ENCODE peak calls at places on chromosomes 6 and 20, in six cellular contexts. D is hepatocyte, Q is left ventricle myocardium inferior, R is Karpas-422, O is cardiac muscle cell, I is HepG2. K is an unnamed sample.

GRCh38 chr6:63804381-63804956 is 168.9 kb downstream of the PHF3 start:
- DNase-seq in D (no peak), R (no peak), I (no peak), O (peak; percentile 85), Q (no peak), K (no peak)

GRCh38 chr6:27518881-27519795 is 46.2 kb upstream of the ZNF184 start:
- DNase-seq in D (peak; percentile 88), I (peak; percentile 82), O (peak; percentile 91), R (peak; percentile 90), Q (peak; percentile 33), K (peak; percentile 76)

GRCh38 chr6:125044667-125045066 is 82.4 kb downstream of the RNF217 start:
- DNase-seq in R (no peak), O (no peak), Q (no peak), I (no peak), D (no peak), K (no peak)

GRCh38 chr6:108850669-108851467 is 2.6 kb downstream of the ARMC2 start:
- DNase-seq in O (peak; percentile 19), Q (peak; percentile 49), D (no peak), I (peak; percentile 15), R (no peak), K (peak; percentile 86)

GRCh38 chr6:105402090-105402980 is 547 bp downstream of the PREP start:
- DNase-seq in D (peak; percentile 49), Q (no peak), O (peak; percentile 54), R (peak; percentile 74), I (peak; percentile 25), K (no peak)

GRCh38 chr6:87154641-87155271 is 609 bp upstream of the ZNF292 start:
- DNase-seq in O (peak; percentile 86), Q (no peak), I (no peak), D (peak; percentile 73), R (peak; percentile 89), K (no peak)

GRCh38 chr6:121823437-121823851 is 388.0 kb downstream of the GJA1 start:
- DNase-seq in Q (no peak), R (no peak), I (no peak), D (no peak), O (peak; percentile 70), K (no peak)

GRCh38 chr6:131135244-131136020 is at the start of gene AKAP7:
- DNase-seq in R (no peak), D (peak; percentile 85), I (peak; percentile 64), Q (peak; percentile 82), O (peak; percentile 88), K (peak; percentile 64)

GRCh38 chr6:159094444-159095252 is 49.9 kb upstream of the TAGAP start:
- DNase-seq in I (no peak), O (no peak), R (peak; percentile 56), Q (no peak), D (no peak), K (no peak)

GRCh38 chr20:20763652-20764051 is 51.2 kb upstream of the RALGAPA2 start:
- DNase-seq in I (no peak), D (no peak), Q (no peak), R (no peak), O (no peak), K (no peak)

GRCh38 chr6:106039836-106040592 is 46.1 kb upstream of the PRDM1 start:
- DNase-seq in Q (no peak), D (no peak), O (no peak), I (no peak), R (no peak), K (no peak)

GRCh38 chr6:114453737-114454276 is 111.0 kb upstream of the HS3ST5 start:
- DNase-seq in I (no peak), O (no peak), R (no peak), D (no peak), Q (no peak), K (no peak)

GRCh38 chr20:32828029-32828666 is 8.4 kb downstream of the MAPRE1 start:
- DNase-seq in O (no peak), Q (no peak), I (no peak), D (no peak), R (no peak), K (no peak)

GRCh38 chr20:62009869-62010445 is 55.7 kb downstream of the TAF4 start:
- DNase-seq in D (no peak), I (no peak), O (no peak), R (no peak), Q (no peak), K (no peak)

GRCh38 chr20:62007127-62007647 is 58.5 kb downstream of the TAF4 start:
- DNase-seq in Q (no peak), I (no peak), D (no peak), R (no peak), O (no peak), K (no peak)

GRCh38 chr20:62010551-62011402 is 54.9 kb downstream of the TAF4 start:
- DNase-seq in R (peak; percentile 89), D (peak; percentile 76), Q (peak; percentile 46), O (peak; percentile 64), I (peak; percentile 64), K (no peak)

GRCh38 chr20:62009322-62009721 is 56.4 kb downstream of the TAF4 start:
- DNase-seq in Q (no peak), O (no peak), R (no peak), D (no peak), I (no peak), K (no peak)

DNA sequence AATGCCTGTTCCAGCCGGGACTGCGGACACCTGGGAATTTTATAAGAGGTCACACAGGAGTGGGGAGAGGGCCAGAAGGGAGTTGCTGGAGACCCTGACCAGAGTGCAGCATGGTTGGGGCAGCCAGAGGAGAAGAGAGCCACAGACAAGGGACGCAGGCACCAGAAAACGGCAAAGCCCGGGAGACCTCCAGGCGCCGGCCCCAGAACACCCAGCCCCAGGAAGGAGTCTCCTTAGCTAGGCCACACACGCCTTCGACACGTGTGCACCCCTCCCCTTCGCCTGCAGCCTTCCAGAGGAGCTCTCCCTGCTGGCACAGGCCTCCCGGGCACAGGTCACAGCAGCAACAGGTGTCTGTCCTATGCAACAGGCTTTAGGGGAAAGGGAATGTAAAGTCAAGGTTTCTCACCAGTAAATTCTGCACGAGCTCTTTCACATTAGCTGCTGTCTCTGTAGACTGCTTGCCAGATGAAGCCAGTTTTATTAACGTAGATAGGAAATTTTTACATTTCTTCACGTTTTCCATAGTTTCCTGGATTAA is 57.0 kb downstream of the TAF4 start:
- DNase-seq in D (no peak), R (no peak), O (no peak), Q (no peak), I (no peak), K (no peak)
- H3K36me3 ChIP-seq in D (no peaks in the 10 kb centered on the region), R (peaks cover 25% of the 10 kb centered on the region), O (peaks cover 17% of the 10 kb centered on the region), Q (peaks cover 84% of the 10 kb centered on the region), I (peaks cover 72% of the 10 kb centered on the region), K (peaks cover 63% of the 10 kb centered on the region)

GRCh38 chr6:56770011-56770520 is 127.4 kb upstream of the DST start:
- DNase-seq in O (peak; percentile 40), I (no peak), Q (no peak), D (no peak), R (no peak), K (no peak)

GRCh38 chr6:56772737-56773184 is 130.1 kb upstream of the DST start:
- DNase-seq in Q (peak; percentile 47), R (no peak), I (no peak), O (peak; percentile 81), D (peak; percentile 19), K (peak; percentile 77)

GRCh38 chr6:56771929-56772607 is 129.4 kb upstream of the DST start:
- DNase-seq in O (no peak), D (no peak), I (no peak), Q (no peak), R (no peak), K (no peak)

GRCh38 chr6:56771189-56771588 is 128.5 kb upstream of the DST start:
- DNase-seq in Q (no peak), D (no peak), R (no peak), O (no peak), I (no peak), K (no peak)

DNA sequence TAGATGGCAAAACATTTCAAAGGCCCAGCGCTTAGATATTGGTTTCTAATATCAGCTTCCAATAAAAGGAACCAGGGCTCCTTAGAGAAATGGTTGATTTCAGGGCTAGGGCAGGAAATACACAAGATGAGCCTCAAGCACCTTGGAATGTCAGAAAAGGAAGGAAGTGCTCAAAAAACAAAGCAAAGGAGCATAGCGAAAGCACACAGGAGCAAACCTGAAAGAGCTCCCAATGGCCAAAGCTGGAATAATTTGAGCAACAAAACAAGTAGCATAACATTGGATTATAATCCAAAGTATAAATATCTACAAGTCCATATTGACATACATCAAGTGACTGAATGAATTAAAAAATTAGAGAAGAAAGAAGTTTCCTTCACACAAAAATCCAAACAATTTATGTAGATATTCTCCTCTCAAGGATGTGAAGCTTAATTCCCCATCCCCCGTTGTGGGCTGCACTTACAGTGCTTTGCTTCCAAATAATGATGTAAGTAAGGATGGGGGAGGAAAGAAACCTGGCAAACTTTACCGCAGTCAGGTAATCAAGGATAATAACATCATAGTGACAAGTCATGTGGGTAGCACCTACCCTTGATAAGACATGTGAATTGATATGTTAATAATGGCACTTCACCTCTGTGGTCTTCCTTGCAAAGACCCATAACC is 132.9 kb upstream of the DST start:
- DNase-seq in D (no peak), R (no peak), I (no peak), Q (no peak), O (no peak), K (no peak)
- H3K4me1 ChIP-seq in D (no peaks in the 10 kb centered on the region), R (peaks cover 3% of the 10 kb centered on the region), I (no peaks in the 10 kb centered on the region), Q (peaks cover 59% of the 10 kb centered on the region), O (peaks cover 5% of the 10 kb centered on the region), K (peaks cover 17% of the 10 kb centered on the region)

GRCh38 chr6:48606618-48607017 is 495.6 kb upstream of the PTCHD4 start:
- DNase-seq in R (no peak), Q (no peak), O (no peak), D (no peak), I (no peak), K (no peak)
- H3K27ac ChIP-seq in R (no peak overlapping the region), Q (no peak overlapping the region), O (no peak overlapping the region), D (no peak overlapping the region), I (no peak overlapping the region), K (no peak overlapping the region)

DNA sequence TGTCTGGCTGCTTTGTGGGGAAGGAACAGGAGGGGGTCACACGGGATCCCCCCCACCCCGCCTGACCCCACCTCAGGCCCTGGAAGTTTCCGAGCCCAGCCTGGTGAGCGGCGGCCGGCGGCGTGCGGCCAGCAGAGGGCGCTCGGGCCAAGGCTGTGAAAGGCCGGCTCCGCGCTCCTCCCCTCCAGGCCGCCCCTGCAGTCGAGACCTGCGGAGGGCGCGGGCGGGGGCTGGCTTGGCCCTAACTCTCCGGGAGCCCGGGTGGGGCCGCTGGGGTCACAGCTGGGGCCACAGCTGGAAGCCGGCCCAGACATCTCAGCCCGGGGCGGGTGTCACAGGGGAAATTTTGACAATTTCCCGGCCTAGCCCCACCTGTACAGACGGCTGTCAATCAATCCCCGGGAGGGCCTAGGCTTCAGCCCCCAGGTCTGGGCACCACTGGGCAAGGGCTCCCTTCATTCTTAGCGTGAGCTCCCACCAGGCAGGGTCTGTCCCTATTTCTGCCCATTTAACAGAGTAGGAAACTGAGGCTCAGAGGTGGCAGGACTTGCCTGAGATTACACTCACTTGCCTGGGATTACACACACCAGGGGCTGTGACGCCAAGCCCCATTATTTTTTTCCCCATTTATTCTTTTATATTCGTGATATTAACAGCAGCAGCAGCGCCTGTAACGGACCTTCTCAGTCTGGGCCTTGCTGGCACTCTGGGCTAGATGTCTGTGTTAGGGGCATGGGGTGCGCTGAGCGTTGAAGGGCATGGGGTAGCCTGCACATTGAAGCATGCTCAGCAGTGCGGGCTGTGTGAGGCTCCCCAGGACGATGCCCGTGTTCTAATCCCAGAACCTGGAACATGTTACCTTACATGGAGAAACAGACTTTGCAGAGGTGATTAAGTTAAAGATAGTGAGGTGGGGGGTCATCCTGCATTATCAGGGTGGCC is 23.0 kb downstream of the ZBP1 start:
- DNase-seq in D (peak; percentile 86), R (peak; percentile 85), O (peak; percentile 60), Q (peak; percentile 72), I (peak; percentile 43), K (peak; percentile 56)
- H3K36me3 ChIP-seq in D (no peaks in the 10 kb centered on the region), R (no peaks in the 10 kb centered on the region), O (no peaks in the 10 kb centered on the region), Q (no peaks in the 10 kb centered on the region), I (no peaks in the 10 kb centered on the region), K (no peaks in the 10 kb centered on the region)

K was measured in tibial artery.